ENCODE peak calls at places on chromosome 3, in six cellular contexts. One of them, this sample, is unnamed.

GRCh38 chr3:128875556-128876120 is 3.8 kb upstream of the ACAD9 start:
- DNase-seq in HFFc6: no peak
- DNase-seq in ovary: no peak
- DNase-seq in activated B cell treated with CpG ODN at 0.5 μM for 24 hours: no peak
- DNase-seq in astrocyte: no peak
- DNase-seq in stomach: peak; percentile 43
- DNase-seq in this sample: no peak

GRCh38 chr3:99789322-99789721 is 28.3 kb upstream of the CMSS1 start:
- DNase-seq in HFFc6: peak; percentile 42
- DNase-seq in ovary: peak; percentile 20
- DNase-seq in activated B cell treated with CpG ODN at 0.5 μM for 24 hours: no peak
- DNase-seq in astrocyte: peak; percentile 44
- DNase-seq in stomach: no peak
- DNase-seq in this sample: no peak

GRCh38 chr3:12508316-12508715 is 24.0 kb downstream of the TSEN2 start:
- DNase-seq in HFFc6: peak; percentile 95
- DNase-seq in ovary: peak; percentile 57
- DNase-seq in activated B cell treated with CpG ODN at 0.5 μM for 24 hours: no peak
- DNase-seq in astrocyte: peak; percentile 98
- DNase-seq in stomach: no peak
- DNase-seq in this sample: no peak

GRCh38 chr3:184289426-184289938 is 9.6 kb upstream of the PSMD2 start:
- DNase-seq in HFFc6: peak; percentile 27
- DNase-seq in ovary: no peak
- DNase-seq in activated B cell treated with CpG ODN at 0.5 μM for 24 hours: peak; percentile 30
- DNase-seq in astrocyte: peak; percentile 8
- DNase-seq in stomach: peak; percentile 59
- DNase-seq in this sample: peak; percentile 28

GRCh38 chr3:142888099-142888483 is 792 bp downstream of the PCOLCE2 start:
- DNase-seq in HFFc6: no peak
- DNase-seq in ovary: peak; percentile 16
- DNase-seq in activated B cell treated with CpG ODN at 0.5 μM for 24 hours: no peak
- DNase-seq in astrocyte: peak; percentile 25
- DNase-seq in stomach: no peak
- DNase-seq in this sample: no peak

GRCh38 chr3:21835266-21835665 is 84.3 kb upstream of the ZNF385D start:
- DNase-seq in HFFc6: no peak
- DNase-seq in ovary: no peak
- DNase-seq in activated B cell treated with CpG ODN at 0.5 μM for 24 hours: no peak
- DNase-seq in astrocyte: peak; percentile 11
- DNase-seq in stomach: no peak
- DNase-seq in this sample: no peak

GRCh38 chr3:136990826-136991225 is 33.0 kb downstream of the IL20RB start:
- DNase-seq in HFFc6: no peak
- DNase-seq in ovary: no peak
- DNase-seq in activated B cell treated with CpG ODN at 0.5 μM for 24 hours: no peak
- DNase-seq in astrocyte: no peak
- DNase-seq in stomach: no peak
- DNase-seq in this sample: no peak

GRCh38 chr3:109336272-109336957 is 931 bp downstream of the DPPA4 start:
- DNase-seq in HFFc6: no peak
- DNase-seq in ovary: no peak
- DNase-seq in activated B cell treated with CpG ODN at 0.5 μM for 24 hours: no peak
- DNase-seq in astrocyte: peak; percentile 49
- DNase-seq in stomach: no peak
- DNase-seq in this sample: no peak

GRCh38 chr3:178041931-178042330 is 494.3 kb upstream of the KCNMB2 start:
- DNase-seq in HFFc6: no peak
- DNase-seq in ovary: no peak
- DNase-seq in activated B cell treated with CpG ODN at 0.5 μM for 24 hours: no peak
- DNase-seq in astrocyte: no peak
- DNase-seq in stomach: no peak
- DNase-seq in this sample: no peak

GRCh38 chr3:152559246-152559645 is 275.7 kb upstream of the P2RY1 start:
- DNase-seq in HFFc6: no peak
- DNase-seq in ovary: peak; percentile 25
- DNase-seq in activated B cell treated with CpG ODN at 0.5 μM for 24 hours: no peak
- DNase-seq in astrocyte: no peak
- DNase-seq in stomach: no peak
- DNase-seq in this sample: no peak

GRCh38 chr3:97970929-97971460 is 1.2 kb downstream of the RIOX2 start:
- DNase-seq in HFFc6: no peak
- DNase-seq in ovary: no peak
- DNase-seq in activated B cell treated with CpG ODN at 0.5 μM for 24 hours: no peak
- DNase-seq in astrocyte: no peak
- DNase-seq in stomach: no peak
- DNase-seq in this sample: no peak

GRCh38 chr3:151165221-151165620 is 37.8 kb downstream of the GPR171 start:
- DNase-seq in HFFc6: no peak
- DNase-seq in ovary: no peak
- DNase-seq in activated B cell treated with CpG ODN at 0.5 μM for 24 hours: no peak
- DNase-seq in astrocyte: no peak
- DNase-seq in stomach: no peak
- DNase-seq in this sample: no peak

GRCh38 chr3:115937054-115937453 is 313.7 kb downstream of the GAP43 start:
- DNase-seq in HFFc6: no peak
- DNase-seq in ovary: no peak
- DNase-seq in activated B cell treated with CpG ODN at 0.5 μM for 24 hours: no peak
- DNase-seq in astrocyte: no peak
- DNase-seq in stomach: no peak
- DNase-seq in this sample: no peak

DNA sequence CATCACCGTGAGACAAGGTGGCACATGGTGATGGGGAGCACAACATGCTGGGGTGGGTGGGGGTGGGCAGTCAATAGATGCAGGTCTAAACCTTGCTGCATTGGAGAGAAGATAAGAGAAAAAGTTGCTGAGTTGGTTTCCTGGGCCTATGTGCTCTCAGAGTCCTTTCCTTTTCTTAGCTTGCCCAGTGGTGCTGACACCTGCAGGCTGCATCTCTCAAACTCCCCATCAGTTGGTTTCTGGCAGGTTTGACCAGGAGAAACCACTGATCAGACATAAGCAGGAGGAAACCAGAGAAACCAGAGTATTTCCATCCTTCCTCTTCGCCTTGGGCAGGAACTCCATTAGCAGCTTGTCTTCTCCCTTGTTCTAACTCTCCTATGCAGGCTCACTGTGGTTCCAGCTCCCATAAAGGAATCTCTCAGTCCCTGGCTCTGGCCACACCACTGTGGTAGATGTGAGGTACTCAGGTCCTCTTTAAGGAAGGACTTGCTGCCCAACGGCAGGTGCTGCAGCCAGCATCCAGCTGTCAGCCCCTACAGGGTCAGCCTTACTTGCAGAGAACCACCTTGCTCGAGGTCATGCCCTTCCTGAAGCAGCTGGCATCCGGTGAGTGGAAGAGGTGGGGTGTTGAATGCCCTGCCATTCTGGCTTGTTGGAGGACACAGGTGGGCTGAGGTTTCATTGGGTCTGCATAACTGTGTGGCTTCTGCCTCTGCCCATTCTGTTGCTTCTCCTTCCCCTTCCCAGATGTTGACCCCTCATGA is 172.3 kb upstream of the ANKRD28 start:
- DNase-seq in HFFc6: no peak
- DNase-seq in ovary: no peak
- DNase-seq in activated B cell treated with CpG ODN at 0.5 μM for 24 hours: no peak
- DNase-seq in astrocyte: no peak
- DNase-seq in stomach: no peak
- DNase-seq in this sample: no peak
- TF ChIP-seq CTCF in HFFc6: no peak
- TF ChIP-seq CTCF in ovary: no peak
- TF ChIP-seq CTCF in activated B cell treated with CpG ODN at 0.5 μM for 24 hours: no peak
- TF ChIP-seq CTCF in astrocyte: no peak
- TF ChIP-seq CTCF in stomach: no peak
- TF ChIP-seq CTCF in this sample: no peak

GRCh38 chr3:15889936-15890335 is 92.2 kb upstream of the ANKRD28 start:
- DNase-seq in HFFc6: no peak
- DNase-seq in ovary: no peak
- DNase-seq in activated B cell treated with CpG ODN at 0.5 μM for 24 hours: no peak
- DNase-seq in astrocyte: no peak
- DNase-seq in stomach: no peak
- DNase-seq in this sample: no peak
- TF ChIP-seq CTCF in HFFc6: no peak
- TF ChIP-seq CTCF in ovary: no peak
- TF ChIP-seq CTCF in activated B cell treated with CpG ODN at 0.5 μM for 24 hours: no peak
- TF ChIP-seq CTCF in astrocyte: no peak
- TF ChIP-seq CTCF in stomach: no peak
- TF ChIP-seq CTCF in this sample: no peak

GRCh38 chr3:58173670-58174472 is 36.9 kb downstream of the DNASE1L3 start:
- DNase-seq in HFFc6: no peak
- DNase-seq in ovary: no peak
- DNase-seq in activated B cell treated with CpG ODN at 0.5 μM for 24 hours: no peak
- DNase-seq in astrocyte: no peak
- DNase-seq in stomach: peak; percentile 69
- DNase-seq in this sample: no peak
- TF ChIP-seq CTCF in HFFc6: peak; percentile 61
- TF ChIP-seq CTCF in ovary: no peak
- TF ChIP-seq CTCF in activated B cell treated with CpG ODN at 0.5 μM for 24 hours: no peak
- TF ChIP-seq CTCF in astrocyte: no peak
- TF ChIP-seq CTCF in stomach: no peak
- TF ChIP-seq CTCF in this sample: no peak

DNA sequence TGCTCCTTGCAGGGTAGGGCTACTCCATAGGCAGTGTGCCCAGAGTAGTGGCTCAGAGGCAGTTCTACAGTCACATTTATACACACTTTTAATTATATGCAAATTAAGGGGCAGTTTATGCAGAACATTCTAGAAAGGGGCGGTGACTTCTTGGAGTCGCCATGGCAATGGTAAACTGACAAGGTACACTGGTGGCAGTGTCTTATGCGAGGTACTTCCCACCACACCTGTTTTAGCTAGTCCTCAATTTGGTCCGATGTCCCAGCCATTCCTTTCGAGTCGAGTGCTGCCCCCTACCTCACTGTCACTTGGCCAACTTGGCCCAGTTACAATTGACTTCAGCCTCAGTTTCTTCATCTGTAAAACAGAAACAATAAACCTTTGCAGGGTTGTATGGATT is 3.8 kb upstream of the IRAK2 start:
- DNase-seq in HFFc6: no peak
- DNase-seq in ovary: no peak
- DNase-seq in activated B cell treated with CpG ODN at 0.5 μM for 24 hours: no peak
- DNase-seq in astrocyte: no peak
- DNase-seq in stomach: no peak
- DNase-seq in this sample: no peak
- TF ChIP-seq CTCF in HFFc6: no peak
- TF ChIP-seq CTCF in ovary: no peak
- TF ChIP-seq CTCF in activated B cell treated with CpG ODN at 0.5 μM for 24 hours: no peak
- TF ChIP-seq CTCF in astrocyte: no peak
- TF ChIP-seq CTCF in stomach: no peak
- TF ChIP-seq CTCF in this sample: no peak

GRCh38 chr3:70754314-70754713 is 441.9 kb upstream of the MDFIC2 start:
- DNase-seq in HFFc6: no peak
- DNase-seq in ovary: no peak
- DNase-seq in activated B cell treated with CpG ODN at 0.5 μM for 24 hours: no peak
- DNase-seq in astrocyte: no peak
- DNase-seq in stomach: no peak
- DNase-seq in this sample: no peak
- TF ChIP-seq CTCF in HFFc6: no peak
- TF ChIP-seq CTCF in ovary: no peak
- TF ChIP-seq CTCF in activated B cell treated with CpG ODN at 0.5 μM for 24 hours: no peak
- TF ChIP-seq CTCF in astrocyte: no peak
- TF ChIP-seq CTCF in stomach: no peak
- TF ChIP-seq CTCF in this sample: no peak

GRCh38 chr3:161423911-161424522 is 52.7 kb upstream of the SPTSSB start:
- DNase-seq in HFFc6: peak; percentile 48
- DNase-seq in ovary: no peak
- DNase-seq in activated B cell treated with CpG ODN at 0.5 μM for 24 hours: no peak
- DNase-seq in astrocyte: no peak
- DNase-seq in stomach: no peak
- DNase-seq in this sample: no peak
- TF ChIP-seq CTCF in HFFc6: peak; percentile 93
- TF ChIP-seq CTCF in ovary: peak; percentile 38
- TF ChIP-seq CTCF in activated B cell treated with CpG ODN at 0.5 μM for 24 hours: peak; percentile 42
- TF ChIP-seq CTCF in astrocyte: peak; percentile 54
- TF ChIP-seq CTCF in stomach: no peak
- TF ChIP-seq CTCF in this sample: peak; percentile 96